ENCODE peak calls at places on chromosomes 7 and 10, in five cellular contexts. One of them, this sample, is unnamed.

GRCh38 chr10:20004087-20004523 is 187.9 kb downstream of the PLXDC2 start:
- DNase-seq in GM23248: peak; percentile 19
- DNase-seq in right lobe of liver: peak; percentile 62
- DNase-seq in tibial artery: peak; percentile 49
- DNase-seq in testis: peak; percentile 29
- DNase-seq in this sample: peak; percentile 21

GRCh38 chr10:119252051-119252465 is 44.7 kb downstream of the GRK5 start:
- DNase-seq in right lobe of liver: no peak
- DNase-seq in tibial artery: no peak
- DNase-seq in GM23248: no peak
- DNase-seq in testis: no peak
- DNase-seq in this sample: no peak

GRCh38 chr7:151046603-151047573 is 1.4 kb upstream of the ASIC3 start:
- DNase-seq in tibial artery: no peak
- DNase-seq in testis: no peak
- DNase-seq in right lobe of liver: no peak
- DNase-seq in GM23248: peak; percentile 67
- DNase-seq in this sample: no peak

GRCh38 chr7:81030472-81030871 is 111.6 kb upstream of the SEMA3C start:
- DNase-seq in GM23248: no peak
- DNase-seq in tibial artery: no peak
- DNase-seq in right lobe of liver: no peak
- DNase-seq in testis: no peak
- DNase-seq in this sample: no peak

GRCh38 chr7:83149466-83149865 is 13.2 kb downstream of the PCLO start:
- DNase-seq in right lobe of liver: no peak
- DNase-seq in GM23248: no peak
- DNase-seq in testis: no peak
- DNase-seq in tibial artery: no peak
- DNase-seq in this sample: no peak

GRCh38 chr10:14889318-14889717 is 10.7 kb downstream of the SUV39H2 start:
- DNase-seq in testis: no peak
- DNase-seq in right lobe of liver: no peak
- DNase-seq in GM23248: peak; percentile 34
- DNase-seq in tibial artery: no peak
- DNase-seq in this sample: no peak

GRCh38 chr7:156819733-156820295 is 73.2 kb downstream of the LMBR1 start:
- DNase-seq in testis: no peak
- DNase-seq in GM23248: no peak
- DNase-seq in right lobe of liver: no peak
- DNase-seq in tibial artery: no peak
- DNase-seq in this sample: no peak

GRCh38 chr10:119642556-119643111 is 8.5 kb upstream of the BAG3 start:
- DNase-seq in right lobe of liver: no peak
- DNase-seq in tibial artery: no peak
- DNase-seq in GM23248: no peak
- DNase-seq in testis: no peak
- DNase-seq in this sample: no peak

GRCh38 chr7:26291699-26292538 is at the start of gene SNX10:
- DNase-seq in tibial artery: peak; percentile 27
- DNase-seq in right lobe of liver: peak; percentile 81
- DNase-seq in GM23248: peak; percentile 65
- DNase-seq in testis: peak; percentile 65
- DNase-seq in this sample: peak; percentile 11

GRCh38 chr7:33186187-33186586 is 56.8 kb downstream of the BBS9 start:
- DNase-seq in GM23248: peak; percentile 70
- DNase-seq in tibial artery: no peak
- DNase-seq in right lobe of liver: no peak
- DNase-seq in testis: no peak
- DNase-seq in this sample: no peak

GRCh38 chr10:93600861-93601773 is at the start of gene RBP4:
- DNase-seq in testis: peak; percentile 44
- DNase-seq in tibial artery: no peak
- DNase-seq in right lobe of liver: peak; percentile 97
- DNase-seq in GM23248: peak; percentile 63
- DNase-seq in this sample: no peak

GRCh38 chr10:113018034-113018433 is 68.0 kb downstream of the TCF7L2 start:
- DNase-seq in tibial artery: no peak
- DNase-seq in testis: no peak
- DNase-seq in GM23248: no peak
- DNase-seq in right lobe of liver: no peak
- DNase-seq in this sample: no peak

DNA sequence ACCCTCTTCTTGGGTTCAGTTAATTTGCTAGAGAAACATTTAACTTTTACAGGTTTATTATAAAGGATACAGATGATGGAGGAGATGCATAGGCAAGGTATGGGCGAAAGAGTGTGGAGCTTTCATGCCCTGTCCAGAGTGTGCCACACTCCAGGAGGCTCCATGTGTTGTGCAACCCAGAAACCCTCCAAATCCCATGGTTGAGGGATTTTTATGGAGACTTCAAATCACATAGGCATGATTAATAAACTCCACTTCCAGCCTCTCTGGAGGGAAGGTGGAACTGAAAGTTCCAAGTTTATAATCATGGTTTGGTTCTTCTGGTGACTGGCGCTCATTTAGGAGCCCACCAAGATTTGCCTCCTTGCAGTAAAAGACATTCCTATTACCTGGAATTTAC is 159.9 kb downstream of the PHTF2 start:
- DNase-seq in GM23248: no peak
- DNase-seq in tibial artery: no peak
- DNase-seq in testis: no peak
- DNase-seq in right lobe of liver: no peak
- DNase-seq in this sample: no peak
- H3K27ac ChIP-seq in GM23248: no peak overlapping the region
- H3K27ac ChIP-seq in tibial artery: no peak overlapping the region
- H3K27ac ChIP-seq in testis: no peak overlapping the region
- H3K27ac ChIP-seq in right lobe of liver: no peak overlapping the region
- H3K27ac ChIP-seq in this sample: no peak overlapping the region

GRCh38 chr7:39580150-39580874 is 14.1 kb downstream of the YAE1 start:
- DNase-seq in tibial artery: peak; percentile 69
- DNase-seq in testis: peak; percentile 88
- DNase-seq in GM23248: peak; percentile 95
- DNase-seq in right lobe of liver: peak; percentile 77
- DNase-seq in this sample: peak; percentile 83

GRCh38 chr7:39577229-39577874 is 11.1 kb downstream of the YAE1 start:
- DNase-seq in right lobe of liver: no peak
- DNase-seq in tibial artery: no peak
- DNase-seq in testis: no peak
- DNase-seq in GM23248: no peak
- DNase-seq in this sample: no peak

DNA sequence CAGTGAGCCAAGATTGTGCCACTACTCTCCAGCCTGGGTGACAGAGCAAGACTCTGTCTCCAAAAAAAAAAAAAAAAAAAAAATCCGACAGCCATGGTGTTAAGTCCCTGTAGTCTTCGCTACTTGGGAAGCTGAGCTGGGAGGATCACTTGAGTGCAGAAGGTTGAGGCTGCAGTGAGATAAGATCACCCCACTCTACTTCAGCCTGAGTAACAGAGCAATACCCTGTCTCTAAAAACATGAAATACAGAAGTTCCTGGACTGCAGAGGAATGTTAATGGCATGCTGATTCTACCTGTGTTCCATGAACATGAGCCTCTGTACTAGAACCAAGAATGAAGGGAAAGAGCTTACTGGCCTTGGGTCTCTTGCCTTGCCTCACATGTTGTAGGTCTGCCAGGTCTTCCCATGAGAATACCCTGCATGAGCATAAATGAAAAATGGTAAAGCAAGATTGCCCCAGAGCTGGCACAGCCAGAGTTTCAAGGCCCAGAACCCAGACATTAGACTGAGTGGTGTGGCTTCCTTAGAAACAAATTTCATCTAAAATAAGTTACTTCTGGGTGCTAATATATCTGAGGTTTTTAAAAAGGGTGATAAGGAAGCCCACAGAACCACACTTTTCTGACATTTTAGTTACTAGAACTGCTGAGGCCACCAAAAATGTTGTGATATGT is 8.6 kb downstream of the YAE1 start:
- DNase-seq in tibial artery: no peak
- DNase-seq in right lobe of liver: no peak
- DNase-seq in testis: no peak
- DNase-seq in GM23248: no peak
- DNase-seq in this sample: no peak
- H3K27ac ChIP-seq in tibial artery: no peak overlapping the region
- H3K27ac ChIP-seq in right lobe of liver: no peak overlapping the region
- H3K27ac ChIP-seq in testis: no peak overlapping the region
- H3K27ac ChIP-seq in GM23248: no peak overlapping the region
- H3K27ac ChIP-seq in this sample: no peak overlapping the region

DNA sequence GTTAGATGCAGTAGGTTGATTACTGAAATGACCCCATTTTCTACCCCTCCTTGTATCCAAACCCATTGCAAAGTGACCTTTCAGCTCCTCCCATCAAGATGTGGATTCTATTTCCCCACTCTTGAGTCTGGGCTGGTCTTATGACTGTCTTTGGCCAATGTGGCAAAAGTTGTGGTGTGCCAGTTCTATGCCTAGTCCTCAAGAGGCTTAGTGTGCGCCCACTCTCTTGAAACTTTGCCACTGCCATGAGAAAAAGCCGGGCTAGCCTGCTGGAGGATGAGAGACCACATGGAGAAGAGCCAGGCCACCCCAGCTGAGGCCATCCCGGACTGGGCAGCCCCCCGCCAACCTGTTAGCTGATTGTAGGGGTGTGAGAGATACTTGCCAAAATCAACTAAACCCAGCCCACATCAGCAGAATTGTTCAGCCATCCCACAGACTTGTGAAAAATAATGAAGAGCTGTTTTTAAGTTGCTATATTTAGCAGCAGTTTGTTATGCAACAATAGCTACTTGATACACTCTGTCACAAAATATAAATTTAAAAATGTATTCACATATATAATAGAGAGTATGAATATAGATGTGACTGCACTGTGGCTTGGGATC is 131.0 kb upstream of the PALS2 start:
- DNase-seq in testis: no peak
- DNase-seq in tibial artery: no peak
- DNase-seq in right lobe of liver: no peak
- DNase-seq in GM23248: no peak
- DNase-seq in this sample: no peak
- H3K27ac ChIP-seq in testis: no peak overlapping the region
- H3K27ac ChIP-seq in tibial artery: no peak overlapping the region
- H3K27ac ChIP-seq in right lobe of liver: no peak overlapping the region
- H3K27ac ChIP-seq in GM23248: no peak overlapping the region
- H3K27ac ChIP-seq in this sample: no peak overlapping the region

GRCh38 chr7:135193615-135194081 is 17.7 kb downstream of the WDR91 start:
- DNase-seq in GM23248: peak; percentile 77
- DNase-seq in tibial artery: no peak
- DNase-seq in testis: peak; percentile 56
- DNase-seq in right lobe of liver: no peak
- DNase-seq in this sample: no peak
- H3K27ac ChIP-seq in GM23248: peak overlapping the region; percentile 61
- H3K27ac ChIP-seq in tibial artery: no peak overlapping the region
- H3K27ac ChIP-seq in testis: peak overlapping the region; percentile 75
- H3K27ac ChIP-seq in right lobe of liver: no peak overlapping the region
- H3K27ac ChIP-seq in this sample: no peak overlapping the region

GRCh38 chr10:49114718-49115014 is 656 bp downstream of the VSTM4 start:
- DNase-seq in tibial artery: no peak
- DNase-seq in testis: peak; percentile 53
- DNase-seq in right lobe of liver: no peak
- DNase-seq in GM23248: no peak
- DNase-seq in this sample: no peak
- H3K27ac ChIP-seq in tibial artery: peak overlapping the region; percentile 90
- H3K27ac ChIP-seq in testis: peak overlapping the region; percentile 88
- H3K27ac ChIP-seq in right lobe of liver: peak overlapping the region; percentile 59
- H3K27ac ChIP-seq in GM23248: peak overlapping the region; percentile 78
- H3K27ac ChIP-seq in this sample: peak overlapping the region; percentile 80

GRCh38 chr10:11152801-11153200 is 135.1 kb downstream of the CELF2 start:
- DNase-seq in testis: no peak
- DNase-seq in GM23248: no peak
- DNase-seq in right lobe of liver: no peak
- DNase-seq in tibial artery: no peak
- DNase-seq in this sample: no peak

GRCh38 chr10:11154809-11155208 is 137.1 kb downstream of the CELF2 start:
- DNase-seq in tibial artery: no peak
- DNase-seq in testis: no peak
- DNase-seq in right lobe of liver: no peak
- DNase-seq in GM23248: peak; percentile 41
- DNase-seq in this sample: no peak

GRCh38 chr10:11153766-11154165 is 136.1 kb downstream of the CELF2 start:
- DNase-seq in tibial artery: no peak
- DNase-seq in right lobe of liver: no peak
- DNase-seq in testis: no peak
- DNase-seq in GM23248: no peak
- DNase-seq in this sample: no peak

GRCh38 chr10:11154333-11154732 is 136.7 kb downstream of the CELF2 start:
- DNase-seq in tibial artery: no peak
- DNase-seq in testis: no peak
- DNase-seq in GM23248: no peak
- DNase-seq in right lobe of liver: no peak
- DNase-seq in this sample: no peak

GRCh38 chr10:11153245-11153644 is 135.6 kb downstream of the CELF2 start:
- DNase-seq in GM23248: no peak
- DNase-seq in tibial artery: no peak
- DNase-seq in testis: no peak
- DNase-seq in right lobe of liver: no peak
- DNase-seq in this sample: no peak
- H3K27ac ChIP-seq in GM23248: no peak overlapping the region
- H3K27ac ChIP-seq in tibial artery: no peak overlapping the region
- H3K27ac ChIP-seq in testis: no peak overlapping the region
- H3K27ac ChIP-seq in right lobe of liver: no peak overlapping the region
- H3K27ac ChIP-seq in this sample: no peak overlapping the region